ENCODE peak calls at places on chromosome 14, in eight cellular contexts. One of them, this sample, is unnamed.

GRCh38 chr14:104786091-104786586 is 9.4 kb downstream of the AKT1 start:
- DNase-seq in prostate gland: no peak
- DNase-seq in A673: no peak
- DNase-seq in left lung: peak; percentile 68
- DNase-seq in ovary: no peak
- DNase-seq in astrocyte: no peak
- DNase-seq in fibroblast of lung: no peak
- DNase-seq in colonic mucosa: no peak
- DNase-seq in this sample: no peak

GRCh38 chr14:104973215-104974145 is 4.7 kb downstream of the AHNAK2 start:
- DNase-seq in prostate gland: peak; percentile 83
- DNase-seq in A673: peak; percentile 76
- DNase-seq in left lung: peak; percentile 89
- DNase-seq in ovary: peak; percentile 84
- DNase-seq in astrocyte: peak; percentile 94
- DNase-seq in fibroblast of lung: peak; percentile 95
- DNase-seq in colonic mucosa: peak; percentile 74
- DNase-seq in this sample: peak; percentile 97

GRCh38 chr14:46048127-46048526 is 603.5 kb downstream of the RPL10L start:
- DNase-seq in prostate gland: no peak
- DNase-seq in A673: peak; percentile 15
- DNase-seq in left lung: no peak
- DNase-seq in ovary: no peak
- DNase-seq in astrocyte: peak; percentile 32
- DNase-seq in fibroblast of lung: peak; percentile 17
- DNase-seq in colonic mucosa: no peak
- DNase-seq in this sample: peak; percentile 37

GRCh38 chr14:95504135-95505029 is 12.1 kb downstream of the SYNE3 start:
- DNase-seq in prostate gland: no peak
- DNase-seq in A673: no peak
- DNase-seq in left lung: no peak
- DNase-seq in ovary: no peak
- DNase-seq in astrocyte: peak; percentile 66
- DNase-seq in fibroblast of lung: peak; percentile 85
- DNase-seq in colonic mucosa: no peak
- DNase-seq in this sample: no peak

GRCh38 chr14:105300542-105301102 is at the start of gene BRF1:
- DNase-seq in prostate gland: peak; percentile 93
- DNase-seq in A673: peak; percentile 97
- DNase-seq in left lung: peak; percentile 96
- DNase-seq in ovary: peak; percentile 94
- DNase-seq in astrocyte: peak; percentile 76
- DNase-seq in fibroblast of lung: peak; percentile 91
- DNase-seq in colonic mucosa: peak; percentile 95
- DNase-seq in this sample: peak; percentile 74

GRCh38 chr14:95759952-95760351 is 46.0 kb upstream of the TCL1A start:
- DNase-seq in prostate gland: no peak
- DNase-seq in A673: no peak
- DNase-seq in left lung: no peak
- DNase-seq in ovary: no peak
- DNase-seq in astrocyte: no peak
- DNase-seq in fibroblast of lung: no peak
- DNase-seq in colonic mucosa: no peak
- DNase-seq in this sample: peak; percentile 5

GRCh38 chr14:53265025-53265424 is 111.9 kb upstream of the DDHD1 start:
- DNase-seq in prostate gland: no peak
- DNase-seq in A673: no peak
- DNase-seq in left lung: no peak
- DNase-seq in ovary: no peak
- DNase-seq in astrocyte: no peak
- DNase-seq in fibroblast of lung: no peak
- DNase-seq in colonic mucosa: no peak
- DNase-seq in this sample: peak; percentile 46

GRCh38 chr14:96268426-96269358 is 12.7 kb downstream of the BDKRB1 start:
- DNase-seq in prostate gland: peak; percentile 11
- DNase-seq in A673: peak; percentile 55
- DNase-seq in left lung: peak; percentile 46
- DNase-seq in ovary: peak; percentile 27
- DNase-seq in astrocyte: peak; percentile 96
- DNase-seq in fibroblast of lung: peak; percentile 96
- DNase-seq in colonic mucosa: peak; percentile 43
- DNase-seq in this sample: peak; percentile 95

GRCh38 chr14:63273717-63274673 is 44.7 kb downstream of the GPHB5 start:
- DNase-seq in prostate gland: no peak
- DNase-seq in A673: no peak
- DNase-seq in left lung: no peak
- DNase-seq in ovary: peak; percentile 18
- DNase-seq in astrocyte: no peak
- DNase-seq in fibroblast of lung: peak; percentile 45
- DNase-seq in colonic mucosa: peak; percentile 21
- DNase-seq in this sample: no peak

GRCh38 chr14:104139460-104140212 is 1.2 kb downstream of the KIF26A start:
- DNase-seq in prostate gland: no peak
- DNase-seq in A673: no peak
- DNase-seq in left lung: peak; percentile 27
- DNase-seq in ovary: peak; percentile 9
- DNase-seq in astrocyte: no peak
- DNase-seq in fibroblast of lung: no peak
- DNase-seq in colonic mucosa: peak; percentile 60
- DNase-seq in this sample: no peak

GRCh38 chr14:25411933-25412757 is 362.2 kb upstream of the STXBP6 start:
- DNase-seq in prostate gland: no peak
- DNase-seq in A673: peak; percentile 47
- DNase-seq in left lung: no peak
- DNase-seq in ovary: no peak
- DNase-seq in astrocyte: no peak
- DNase-seq in fibroblast of lung: peak; percentile 11
- DNase-seq in colonic mucosa: no peak
- DNase-seq in this sample: peak; percentile 24

GRCh38 chr14:102187044-102187443 is 47.3 kb downstream of the WDR20 start:
- DNase-seq in prostate gland: no peak
- DNase-seq in A673: peak; percentile 57
- DNase-seq in left lung: no peak
- DNase-seq in ovary: no peak
- DNase-seq in astrocyte: peak; percentile 88
- DNase-seq in fibroblast of lung: peak; percentile 88
- DNase-seq in colonic mucosa: no peak
- DNase-seq in this sample: peak; percentile 80

GRCh38 chr14:54927551-54927950 is 24.9 kb upstream of the GCH1 start:
- DNase-seq in prostate gland: no peak
- DNase-seq in A673: no peak
- DNase-seq in left lung: no peak
- DNase-seq in ovary: no peak
- DNase-seq in astrocyte: no peak
- DNase-seq in fibroblast of lung: no peak
- DNase-seq in colonic mucosa: no peak
- DNase-seq in this sample: no peak

GRCh38 chr14:64040044-64040443 is 187.2 kb downstream of the SYNE2 start:
- DNase-seq in prostate gland: no peak
- DNase-seq in A673: no peak
- DNase-seq in left lung: no peak
- DNase-seq in ovary: no peak
- DNase-seq in astrocyte: no peak
- DNase-seq in fibroblast of lung: peak; percentile 54
- DNase-seq in colonic mucosa: no peak
- DNase-seq in this sample: peak; percentile 29

GRCh38 chr14:33467967-33468366 is 482.9 kb downstream of the EGLN3 start:
- DNase-seq in prostate gland: no peak
- DNase-seq in A673: peak; percentile 72
- DNase-seq in left lung: no peak
- DNase-seq in ovary: no peak
- DNase-seq in astrocyte: no peak
- DNase-seq in fibroblast of lung: no peak
- DNase-seq in colonic mucosa: no peak
- DNase-seq in this sample: no peak

GRCh38 chr14:105857223-105857815 is 330.9 kb downstream of the TMEM121 start:
- DNase-seq in prostate gland: no peak
- DNase-seq in A673: no peak
- DNase-seq in left lung: peak; percentile 27
- DNase-seq in ovary: peak; percentile 3
- DNase-seq in astrocyte: no peak
- DNase-seq in fibroblast of lung: no peak
- DNase-seq in colonic mucosa: no peak
- DNase-seq in this sample: no peak

GRCh38 chr14:54738009-54738408 is 164.6 kb downstream of the GCH1 start:
- DNase-seq in prostate gland: peak; percentile 55
- DNase-seq in A673: no peak
- DNase-seq in left lung: no peak
- DNase-seq in ovary: no peak
- DNase-seq in astrocyte: no peak
- DNase-seq in fibroblast of lung: no peak
- DNase-seq in colonic mucosa: no peak
- DNase-seq in this sample: no peak

GRCh38 chr14:84770030-84770429 is 759.9 kb upstream of the FLRT2 start:
- DNase-seq in prostate gland: no peak
- DNase-seq in A673: no peak
- DNase-seq in left lung: no peak
- DNase-seq in ovary: no peak
- DNase-seq in astrocyte: no peak
- DNase-seq in fibroblast of lung: no peak
- DNase-seq in colonic mucosa: no peak
- DNase-seq in this sample: peak; percentile 89

GRCh38 chr14:105023791-105024480 is 3.1 kb upstream of the CDCA4 start:
- DNase-seq in prostate gland: no peak
- DNase-seq in A673: no peak
- DNase-seq in left lung: no peak
- DNase-seq in ovary: no peak
- DNase-seq in astrocyte: peak; percentile 76
- DNase-seq in fibroblast of lung: peak; percentile 45
- DNase-seq in colonic mucosa: no peak
- DNase-seq in this sample: peak; percentile 77

GRCh38 chr14:45526715-45527549 is 273.9 kb upstream of the MIS18BP1 start:
- DNase-seq in prostate gland: no peak
- DNase-seq in A673: peak; percentile 67
- DNase-seq in left lung: no peak
- DNase-seq in ovary: no peak
- DNase-seq in astrocyte: no peak
- DNase-seq in fibroblast of lung: no peak
- DNase-seq in colonic mucosa: peak; percentile 29
- DNase-seq in this sample: peak; percentile 57

GRCh38 chr14:25308244-25308643 is 258.3 kb upstream of the STXBP6 start:
- DNase-seq in prostate gland: peak; percentile 4
- DNase-seq in A673: peak; percentile 27
- DNase-seq in left lung: no peak
- DNase-seq in ovary: no peak
- DNase-seq in astrocyte: no peak
- DNase-seq in fibroblast of lung: no peak
- DNase-seq in colonic mucosa: peak; percentile 51
- DNase-seq in this sample: no peak

GRCh38 chr14:65840786-65841185 is 428.3 kb downstream of the FUT8 start:
- DNase-seq in prostate gland: no peak
- DNase-seq in A673: no peak
- DNase-seq in left lung: no peak
- DNase-seq in ovary: no peak
- DNase-seq in astrocyte: no peak
- DNase-seq in fibroblast of lung: peak; percentile 2
- DNase-seq in colonic mucosa: no peak
- DNase-seq in this sample: no peak

DNA sequence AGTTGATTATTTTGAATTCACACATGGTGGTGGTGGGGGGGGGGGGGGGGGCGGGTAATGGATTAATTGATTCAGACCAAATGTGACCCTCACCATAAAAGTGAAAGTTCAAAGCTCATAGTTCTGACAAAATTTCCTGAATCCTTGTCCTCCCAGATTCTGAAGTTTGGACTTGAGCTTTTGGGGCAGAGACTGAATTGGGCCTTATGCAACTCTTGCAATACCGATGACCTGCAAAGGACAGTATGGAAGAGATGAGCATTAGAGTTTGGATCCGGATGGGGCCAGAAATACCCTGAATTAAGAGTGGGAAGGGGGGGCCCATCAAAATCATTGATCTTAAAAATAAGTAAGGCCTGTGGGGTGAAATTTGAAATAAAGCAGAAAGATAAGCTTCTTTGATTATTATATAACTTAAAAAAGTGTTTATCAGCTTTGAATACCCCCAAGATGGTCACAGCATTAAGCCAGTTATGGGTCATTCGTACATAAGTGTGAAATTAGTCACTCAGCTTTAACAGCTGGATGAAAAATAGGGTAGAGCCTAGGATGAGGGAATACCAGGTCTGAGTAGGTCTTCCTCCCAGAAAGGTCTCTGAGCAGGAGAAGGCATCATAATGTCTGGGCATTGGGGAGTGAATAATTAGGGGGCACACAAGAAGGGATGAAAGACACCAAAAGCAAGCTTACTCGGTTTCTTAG is 2.1 kb upstream of the PYGL start:
- DNase-seq in prostate gland: no peak
- DNase-seq in A673: no peak
- DNase-seq in left lung: no peak
- DNase-seq in ovary: no peak
- DNase-seq in astrocyte: no peak
- DNase-seq in fibroblast of lung: no peak
- DNase-seq in colonic mucosa: no peak
- DNase-seq in this sample: no peak
- H3K4me3 ChIP-seq in prostate gland: no peak overlapping the region
- H3K4me3 ChIP-seq in A673: no peak overlapping the region
- H3K4me3 ChIP-seq in left lung: no peak overlapping the region
- H3K4me3 ChIP-seq in ovary: no peak overlapping the region
- H3K4me3 ChIP-seq in astrocyte: no peak overlapping the region
- H3K4me3 ChIP-seq in fibroblast of lung: no peak overlapping the region
- H3K4me3 ChIP-seq in colonic mucosa: no peak overlapping the region
- H3K4me3 ChIP-seq in this sample: no peak overlapping the region

GRCh38 chr14:91261115-91261514 is 16.6 kb upstream of the GPR68 start:
- DNase-seq in prostate gland: no peak
- DNase-seq in A673: no peak
- DNase-seq in left lung: no peak
- DNase-seq in ovary: no peak
- DNase-seq in astrocyte: no peak
- DNase-seq in fibroblast of lung: no peak
- DNase-seq in colonic mucosa: no peak
- DNase-seq in this sample: no peak
- TF ChIP-seq CTCF in prostate gland: no peak
- TF ChIP-seq CTCF in A673: no peak
- TF ChIP-seq CTCF in left lung: no peak
- TF ChIP-seq CTCF in ovary: no peak
- TF ChIP-seq CTCF in astrocyte: no peak
- TF ChIP-seq CTCF in fibroblast of lung: no peak
- TF ChIP-seq CTCF in colonic mucosa: no peak
- TF ChIP-seq CTCF in this sample: no peak

GRCh38 chr14:21405097-21405496 is 21.3 kb upstream of the SUPT16H start:
- DNase-seq in prostate gland: no peak
- DNase-seq in A673: peak; percentile 14
- DNase-seq in left lung: no peak
- DNase-seq in ovary: no peak
- DNase-seq in astrocyte: no peak
- DNase-seq in fibroblast of lung: no peak
- DNase-seq in colonic mucosa: no peak
- DNase-seq in this sample: peak; percentile 67
- H3K36me3 ChIP-seq in prostate gland: peaks cover 42% of the 10 kb centered on the region
- H3K36me3 ChIP-seq in A673: peaks cover 100% of the 10 kb centered on the region
- H3K36me3 ChIP-seq in left lung: peaks cover 7% of the 10 kb centered on the region
- H3K36me3 ChIP-seq in ovary: no peaks in the 10 kb centered on the region
- H3K36me3 ChIP-seq in astrocyte: peaks cover 75% of the 10 kb centered on the region
- H3K36me3 ChIP-seq in fibroblast of lung: peaks cover 23% of the 10 kb centered on the region
- H3K36me3 ChIP-seq in colonic mucosa: peaks cover 52% of the 10 kb centered on the region
- H3K36me3 ChIP-seq in this sample: peaks cover 28% of the 10 kb centered on the region

DNA sequence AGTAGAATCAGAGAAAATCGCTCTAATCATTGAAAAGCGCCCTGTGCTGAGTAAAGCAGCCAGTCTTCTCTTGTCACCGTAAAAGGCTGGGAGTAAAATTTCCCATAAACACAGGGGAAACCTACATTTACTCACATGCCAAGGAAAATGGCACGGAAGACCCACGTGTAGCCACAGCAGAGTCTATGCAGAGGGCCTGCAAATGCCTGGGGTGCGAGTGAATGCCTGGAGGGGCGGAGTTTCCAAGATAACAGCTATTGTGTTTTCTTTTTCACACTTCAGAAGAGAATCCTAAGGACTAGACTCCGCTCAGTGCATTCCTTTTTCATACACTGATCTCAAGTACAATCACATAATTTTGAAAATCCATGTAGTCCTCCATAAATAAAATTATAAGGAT is 159.9 kb upstream of the FOXN3 start:
- DNase-seq in prostate gland: no peak
- DNase-seq in A673: no peak
- DNase-seq in left lung: no peak
- DNase-seq in ovary: no peak
- DNase-seq in astrocyte: no peak
- DNase-seq in fibroblast of lung: no peak
- DNase-seq in colonic mucosa: no peak
- DNase-seq in this sample: no peak
- H3K4me3 ChIP-seq in prostate gland: no peak overlapping the region
- H3K4me3 ChIP-seq in A673: no peak overlapping the region
- H3K4me3 ChIP-seq in left lung: no peak overlapping the region
- H3K4me3 ChIP-seq in ovary: no peak overlapping the region
- H3K4me3 ChIP-seq in astrocyte: no peak overlapping the region
- H3K4me3 ChIP-seq in fibroblast of lung: no peak overlapping the region
- H3K4me3 ChIP-seq in colonic mucosa: no peak overlapping the region
- H3K4me3 ChIP-seq in this sample: no peak overlapping the region

This sample was measured in bronchial epithelial cell.